ENCODE peak calls at places on chromosome 22, in six cellular contexts. T is lung, O is IMR-90, S is tibial artery, R is body of pancreas, C is ovary. B is an unnamed sample.

GRCh38 chr22:17431179-17431578 is 61.9 kb downstream of the CECR2 start:
- DNase-seq in T (no peak), O (no peak), S (no peak), R (no peak), C (no peak), B (no peak)

GRCh38 chr22:18000441-18001039 is 23.8 kb downstream of the MICAL3 start:
- DNase-seq in T (no peak), O (no peak), S (no peak), R (peak; percentile 30), C (peak; percentile 61), B (no peak)

GRCh38 chr22:17629167-17629489 is 579 bp upstream of the ATP6V1E1 start:
- DNase-seq in T (no peak), O (no peak), S (no peak), R (no peak), C (no peak), B (no peak)

GRCh38 chr22:31491218-31491962 is 1.7 kb upstream of the EIF4ENIF1 start:
- DNase-seq in T (no peak), O (no peak), S (no peak), R (no peak), C (no peak), B (no peak)

GRCh38 chr22:24503137-24503850 is 8.2 kb downstream of the UPB1 start:
- DNase-seq in T (peak; percentile 50), O (peak; percentile 63), S (peak; percentile 59), R (peak; percentile 36), C (peak; percentile 39), B (no peak)

GRCh38 chr22:47434336-47435203 is 672.1 kb downstream of the TBC1D22A start:
- DNase-seq in T (no peak), O (no peak), S (no peak), R (no peak), C (no peak), B (no peak)

GRCh38 chr22:50711446-50712340 is 26.3 kb upstream of the ACR start:
- DNase-seq in T (no peak), O (no peak), S (no peak), R (no peak), C (no peak), B (no peak)

GRCh38 chr22:25448435-25449051 is 115.9 kb upstream of the GRK3 start:
- DNase-seq in T (no peak), O (peak; percentile 47), S (no peak), R (no peak), C (peak; percentile 31), B (no peak)

GRCh38 chr22:38984224-38984623 is 2.1 kb downstream of the APOBEC3B start:
- DNase-seq in T (no peak), O (no peak), S (no peak), R (no peak), C (no peak), B (no peak)

GRCh38 chr22:49899530-49899929 is 18.7 kb downstream of the ALG12 start:
- DNase-seq in T (no peak), O (no peak), S (no peak), R (no peak), C (no peak), B (no peak)

GRCh38 chr22:43889366-43890253 is 2.2 kb downstream of the PNPLA5 start:
- DNase-seq in T (no peak), O (peak; percentile 46), S (no peak), R (no peak), C (no peak), B (no peak)
- TF ChIP-seq CTCF in T (no peak), O (peak; percentile 51), S (no peak), R (no peak), C (no peak), B (no peak)

DNA sequence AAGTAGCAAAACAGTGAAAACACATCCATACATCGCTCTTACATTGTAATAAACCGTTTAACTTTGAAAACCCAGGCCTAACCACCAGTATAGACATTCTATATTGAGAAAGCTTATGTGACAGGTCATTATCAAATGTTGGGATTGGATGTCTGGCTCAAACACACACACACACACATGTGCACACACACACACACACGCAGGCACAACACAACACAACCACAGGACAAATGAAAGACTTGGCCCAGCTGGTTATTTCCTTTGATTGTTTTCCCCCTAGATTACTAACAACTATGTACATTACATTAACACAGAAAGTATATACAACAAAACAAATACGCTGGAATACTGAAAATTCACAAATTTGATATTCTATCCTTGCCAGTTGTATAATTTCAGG is 119.7 kb downstream of the APOL5 start:
- DNase-seq in T (no peak), O (no peak), S (no peak), R (no peak), C (no peak), B (no peak)
- H3K4me3 ChIP-seq in T (no peak overlapping the region), O (no peak overlapping the region), S (no peak overlapping the region), R (no peak overlapping the region), C (no peak overlapping the region), B (no peak overlapping the region)

GRCh38 chr22:20650294-20651207 is 123.4 kb upstream of the SERPIND1 start:
- DNase-seq in T (peak; percentile 19), O (no peak), S (no peak), R (no peak), C (no peak), B (peak; percentile 59)
- TF ChIP-seq CTCF in T (no peak), O (no peak), S (no peak), R (no peak), C (no peak), B (no peak)

DNA sequence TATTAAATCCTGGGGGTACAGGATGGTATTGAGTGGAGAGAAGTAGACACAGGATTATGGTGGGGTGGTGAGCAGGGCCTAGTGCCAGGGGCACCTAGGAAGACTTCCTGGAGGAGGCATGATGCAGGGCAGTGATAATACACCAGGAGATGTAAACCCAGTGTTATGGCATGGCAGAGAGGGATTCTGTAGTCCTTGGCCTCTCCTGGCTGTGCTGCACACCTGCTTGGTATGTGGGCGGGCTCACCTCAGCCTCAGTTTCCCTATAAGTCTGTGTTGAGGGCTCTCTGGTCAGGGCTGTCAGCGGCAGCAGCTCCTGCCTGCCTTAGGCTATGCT is 2.2 kb downstream of the PDXP start:
- DNase-seq in T (no peak), O (no peak), S (no peak), R (no peak), C (no peak), B (no peak)
- H3K4me3 ChIP-seq in T (no peak overlapping the region), O (no peak overlapping the region), S (no peak overlapping the region), R (no peak overlapping the region), C (no peak overlapping the region), B (no peak overlapping the region)

DNA sequence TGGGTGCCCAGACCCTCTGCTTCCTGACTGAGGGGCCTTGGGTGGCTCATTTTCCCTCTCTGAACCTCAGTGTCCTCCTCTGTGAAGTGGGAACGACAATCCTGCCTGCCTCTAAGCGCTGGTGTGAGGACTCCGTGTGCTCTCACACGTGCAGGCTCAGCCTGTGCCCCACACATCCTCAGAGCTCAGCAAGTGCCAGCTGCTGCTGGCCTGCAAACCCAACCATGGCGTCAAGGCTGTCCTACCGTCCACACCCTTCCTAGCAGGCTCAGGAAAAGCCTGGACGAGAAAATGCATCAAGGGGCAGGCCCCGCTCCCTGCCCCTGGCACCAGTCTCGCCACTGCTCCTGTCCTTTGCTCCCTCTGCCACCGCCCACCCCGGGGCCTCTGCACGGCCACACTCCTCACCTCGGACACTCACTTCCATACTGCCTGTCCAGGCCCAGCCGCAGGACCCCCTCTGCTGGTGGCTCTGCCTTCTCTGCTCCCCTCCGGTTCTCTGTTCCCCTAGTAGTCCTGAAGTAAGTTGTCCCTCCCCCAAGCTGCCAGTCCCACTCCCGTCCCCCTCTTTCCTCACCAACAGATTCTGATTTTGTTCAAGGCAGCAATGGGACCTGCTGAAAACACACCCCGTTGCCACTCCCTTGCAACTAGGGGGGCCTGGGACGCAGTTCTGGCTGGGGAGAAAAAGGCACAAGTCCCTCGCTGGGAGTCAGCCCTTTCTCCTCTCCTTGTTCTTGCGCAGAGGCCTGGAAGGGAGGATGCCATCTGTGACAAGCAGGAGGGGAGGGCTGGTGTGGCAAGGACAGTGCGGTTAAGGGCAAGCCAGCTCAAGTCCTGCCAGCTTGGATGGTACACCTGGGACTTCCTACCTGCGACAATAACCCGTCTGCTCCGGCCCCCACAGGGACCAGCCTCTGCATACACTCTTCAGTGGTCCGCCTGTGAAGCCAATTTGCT is 62.2 kb downstream of the ARFGAP3 start:
- DNase-seq in T (no peak), O (no peak), S (no peak), R (no peak), C (peak; percentile 23), B (peak; percentile 76)
- TF ChIP-seq CTCF in T (no peak), O (no peak), S (no peak), R (no peak), C (no peak), B (no peak)

GRCh38 chr22:45198463-45198795 is 34.7 kb downstream of the NUP50 start:
- DNase-seq in T (no peak), O (no peak), S (no peak), R (no peak), C (no peak), B (no peak)

GRCh38 chr22:45201678-45202332 is 38.1 kb downstream of the NUP50 start:
- DNase-seq in T (no peak), O (peak; percentile 100), S (no peak), R (no peak), C (no peak), B (no peak)

GRCh38 chr22:45200862-45201511 is 37.3 kb downstream of the NUP50 start:
- DNase-seq in T (no peak), O (peak; percentile 98), S (no peak), R (no peak), C (no peak), B (no peak)

GRCh38 chr22:45199723-45200122 is 36.0 kb downstream of the NUP50 start:
- DNase-seq in T (no peak), O (no peak), S (no peak), R (no peak), C (no peak), B (peak; percentile 75)

GRCh38 chr22:45200230-45200629 is 36.5 kb downstream of the NUP50 start:
- DNase-seq in T (no peak), O (no peak), S (no peak), R (no peak), C (no peak), B (no peak)
- H3K4me3 ChIP-seq in T (no peak overlapping the region), O (no peak overlapping the region), S (no peak overlapping the region), R (no peak overlapping the region), C (no peak overlapping the region), B (no peak overlapping the region)

GRCh38 chr22:27715078-27715477 is 86.5 kb downstream of the MN1 start:
- DNase-seq in T (no peak), O (no peak), S (no peak), R (no peak), C (no peak), B (no peak)
- TF ChIP-seq CTCF in T (peak; percentile 31), O (peak; percentile 18), S (no peak), R (no peak), C (no peak), B (no peak)

GRCh38 chr22:45207981-45208664 is 32.6 kb downstream of the KIAA0930 start:
- DNase-seq in T (no peak), O (peak; percentile 95), S (no peak), R (peak; percentile 75), C (no peak), B (no peak)
- H3K4me3 ChIP-seq in T (no peak overlapping the region), O (no peak overlapping the region), S (no peak overlapping the region), R (no peak overlapping the region), C (no peak overlapping the region), B (no peak overlapping the region)

B was measured in lower leg skin.